ENCODE peak calls at places on chromosome 17, in four cellular contexts. R is mucosa of descending colon, H is fibroblast of pulmonary artery, W is transverse colon. X is an unnamed sample.

GRCh38 chr17:8126306-8127066 is 2.6 kb upstream of the HES7 start:
- DNase-seq in R (peak), H (no peak), W (peak), X (peak)

GRCh38 chr17:21176996-21177395 is 37.0 kb downstream of the TMEM11 start:
- DNase-seq in W (no peak), H (no peak), R (no peak), X (no peak)

GRCh38 chr17:21042434-21043295 is at the start of gene USP22:
- DNase-seq in R (no peak), H (no peak), W (no peak), X (no peak)

GRCh38 chr17:32103476-32104113 is 38.7 kb upstream of the RHOT1 start:
- DNase-seq in H (peak), R (no peak), W (no peak), X (peak)

GRCh38 chr17:71792966-71793365 is 327.9 kb upstream of the SOX9 start:
- DNase-seq in R (no peak), W (no peak), H (peak), X (peak)

GRCh38 chr17:3529817-3530741 is 27.5 kb downstream of the TRPV3 start:
- DNase-seq in W (no peak), H (peak), R (peak), X (peak)

GRCh38 chr17:19238167-19238505 is 970 bp downstream of the EPN2 start:
- DNase-seq in H (no peak), R (peak), W (peak), X (no peak)

GRCh38 chr17:82592751-82593589 is 55.3 kb downstream of the WDR45B start:
- DNase-seq in W (peak), R (peak), H (peak), X (peak)

GRCh38 chr17:83056583-83057396 is 22.6 kb upstream of the METRNL start:
- DNase-seq in H (no peak), R (peak), W (no peak), X (peak)

GRCh38 chr17:67568961-67569360 is 148.8 kb upstream of the NOL11 start:
- DNase-seq in H (no peak), R (no peak), W (no peak), X (no peak)

GRCh38 chr17:42720996-42721583 is 23.8 kb downstream of the EZH1 start:
- DNase-seq in W (no peak), H (peak), R (no peak), X (peak)

GRCh38 chr17:73210002-73210678 is 17.3 kb downstream of the COG1 start:
- DNase-seq in H (peak), W (no peak), R (no peak), X (no peak)

GRCh38 chr17:78450696-78451344 is 72.4 kb downstream of the PGS1 start:
- DNase-seq in H (no peak), W (no peak), R (no peak), X (no peak)

GRCh38 chr17:13984956-13985355 is 84.3 kb upstream of the COX10 start:
- DNase-seq in R (no peak), H (no peak), W (no peak), X (no peak)

GRCh38 chr17:77719806-77720205 is 238.7 kb upstream of the TNRC6C start:
- DNase-seq in H (no peak), R (no peak), W (no peak), X (no peak)

GRCh38 chr17:72588961-72589360 is 468.1 kb downstream of the SOX9 start:
- DNase-seq in W (peak), R (peak), H (no peak), X (no peak)

GRCh38 chr17:28473542-28473941 is at the start of gene SLC13A2:
- DNase-seq in R (peak), W (peak), H (no peak), X (no peak)
- TF ChIP-seq CTCF in R (no peak), W (no peak), H (no peak), X (no peak)

GRCh38 chr17:28372203-28372944 is 880 bp downstream of the SARM1 start:
- DNase-seq in H (peak), W (no peak), R (no peak), X (peak)
- H3K4me3 ChIP-seq in H (peak), W (peak), R (no peak), X (peak)

GRCh38 chr17:15247891-15248529 is 17.1 kb downstream of the PMP22 start:
- DNase-seq in R (no peak), H (no peak), W (no peak), X (peak)
- TF ChIP-seq CTCF in R (no peak), H (peak), W (no peak), X (peak)

DNA sequence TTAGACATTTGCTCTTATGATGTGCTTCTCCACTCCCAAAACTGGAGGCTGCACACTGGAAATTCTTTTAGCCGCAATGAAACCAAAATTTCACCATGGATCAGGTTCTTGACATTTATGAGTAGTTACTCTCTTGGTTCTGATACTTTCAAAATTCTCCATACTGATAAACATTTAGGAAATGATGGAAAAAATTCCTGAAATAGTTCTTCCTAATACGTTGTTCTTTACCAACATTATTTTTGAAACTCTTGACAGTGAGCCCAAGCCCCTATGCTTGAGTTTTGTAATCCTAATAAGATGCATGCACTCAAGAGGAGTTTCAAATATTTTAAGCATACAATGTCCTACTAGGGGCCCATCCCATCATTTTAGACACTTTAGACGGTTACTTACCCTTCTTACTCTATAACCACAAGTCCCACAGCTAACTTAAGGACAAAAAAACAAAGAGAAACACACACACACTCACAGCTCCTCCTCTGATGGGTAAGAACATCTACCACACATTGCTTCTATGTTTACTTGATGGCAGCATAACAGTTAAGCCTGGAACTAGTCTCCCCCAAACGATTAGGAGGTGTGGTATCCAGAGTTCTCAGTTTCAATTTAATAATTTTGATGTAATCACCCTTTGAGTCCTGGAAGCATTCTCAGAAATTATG is 3.7 kb downstream of the VEZF1 start:
- DNase-seq in H (peak), R (no peak), W (no peak), X (peak)
- H3K4me3 ChIP-seq in H (no peak), R (no peak), W (no peak), X (peak)

DNA sequence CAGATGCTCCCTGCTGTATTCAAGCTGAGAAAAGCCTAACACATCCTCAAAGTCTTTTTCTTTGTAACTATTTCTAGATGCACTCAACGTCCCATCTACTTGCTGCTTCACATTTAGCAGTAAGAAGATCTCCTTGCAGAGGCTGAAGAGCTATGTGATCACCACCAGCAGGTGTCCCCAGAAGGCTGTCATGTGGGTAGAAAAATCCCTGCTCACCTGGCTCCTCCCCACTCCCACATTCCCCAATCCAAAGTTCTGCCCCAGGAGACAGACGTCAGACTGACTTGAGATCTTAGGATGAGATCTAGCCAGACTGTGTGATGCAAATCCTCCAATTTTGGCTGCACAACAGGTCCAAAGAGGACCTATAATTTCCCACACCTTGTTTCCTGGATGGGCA is 1.1 kb downstream of the CCL13 start:
- DNase-seq in R (no peak), H (no peak), W (no peak), X (no peak)
- TF ChIP-seq CTCF in R (no peak), H (no peak), W (no peak), X (no peak)

GRCh38 chr17:48162946-48163506 is 55.5 kb downstream of the SNX11 start:
- DNase-seq in H (peak), W (peak), R (no peak), X (no peak)
- H3K4me3 ChIP-seq in H (no peak), W (no peak), R (no peak), X (no peak)

X was measured in AG10803.